ENCODE peak calls at places on chromosomes 11 and 22, in four cellular contexts. G is ureter; P is NCI-H345; C is activated CD4-positive, alpha-beta T cell treated with anti-CD3 and anti-CD28 coated beads, Interleukin-2, amount 50 U/mL, for 48 hours. A is an unnamed sample.

GRCh38 chr11:13210424-13210823 is 67.2 kb upstream of the BMAL1 start:
- DNase-seq in G (peak; percentile 58), P (peak; percentile 69), C (peak; percentile 37), A (peak; percentile 58)

GRCh38 chr11:38089728-38090127 is 1491.7 kb upstream of the RAG2 start:
- DNase-seq in G (no peak), P (no peak), C (no peak), A (no peak)

GRCh38 chr11:118398797-118399564 is 2.4 kb upstream of the ATP5MG start:
- DNase-seq in G (no peak), P (no peak), C (peak; percentile 23), A (no peak)

GRCh38 chr11:78210000-78210608 is 21.4 kb downstream of the USP35 start:
- DNase-seq in G (no peak), P (no peak), C (no peak), A (no peak)

GRCh38 chr11:43943357-43943930 is 1.0 kb downstream of the C11orf96 start:
- DNase-seq in G (no peak), P (no peak), C (peak; percentile 8), A (no peak)

GRCh38 chr22:18968011-18968749 is 32.1 kb upstream of the PRODH start:
- DNase-seq in G (no peak), P (no peak), C (peak; percentile 20), A (no peak)

GRCh38 chr11:122981388-122982264 is at the start of gene BSX:
- DNase-seq in G (peak; percentile 54), P (no peak), C (peak; percentile 69), A (peak; percentile 45)

GRCh38 chr11:12526789-12527188 is 147.4 kb upstream of the TEAD1 start:
- DNase-seq in G (no peak), P (no peak), C (no peak), A (no peak)

GRCh38 chr11:8683115-8683807 is 669 bp downstream of the RPL27A start:
- DNase-seq in G (no peak), P (no peak), C (peak; percentile 47), A (no peak)

GRCh38 chr22:50469377-50470305 is 5.2 kb downstream of the SBF1 start:
- DNase-seq in G (peak; percentile 88), P (peak; percentile 85), C (peak; percentile 94), A (peak; percentile 58)

A was measured in lung.